ENCODE peak calls at places on chromosomes 1 and 21, in six cellular contexts. One of them, this sample, is unnamed.

GRCh38 chr1:227899141-227899819 is 48.5 kb downstream of the WNT9A start:
- DNase-seq in cardiac muscle cell: no peak
- DNase-seq in dorsolateral prefrontal cortex: peak
- DNase-seq in epithelial cell of esophagus: no peak
- DNase-seq in spleen: peak
- DNase-seq in suprapubic skin: peak
- DNase-seq in this sample: peak

GRCh38 chr1:210726621-210727020 is 397.9 kb downstream of the HHAT start:
- DNase-seq in cardiac muscle cell: peak
- DNase-seq in dorsolateral prefrontal cortex: no peak
- DNase-seq in epithelial cell of esophagus: peak
- DNase-seq in spleen: no peak
- DNase-seq in suprapubic skin: no peak
- DNase-seq in this sample: no peak

GRCh38 chr1:243738020-243738419 is 112.0 kb downstream of the AKT3 start:
- DNase-seq in cardiac muscle cell: no peak
- DNase-seq in dorsolateral prefrontal cortex: no peak
- DNase-seq in epithelial cell of esophagus: no peak
- DNase-seq in spleen: no peak
- DNase-seq in suprapubic skin: no peak
- DNase-seq in this sample: no peak

GRCh38 chr1:92949937-92950817 is 11.1 kb downstream of the DIPK1A start:
- DNase-seq in cardiac muscle cell: no peak
- DNase-seq in dorsolateral prefrontal cortex: no peak
- DNase-seq in epithelial cell of esophagus: peak
- DNase-seq in spleen: no peak
- DNase-seq in suprapubic skin: no peak
- DNase-seq in this sample: no peak

GRCh38 chr1:50423670-50424000 is 392 bp upstream of the DMRTA2 start:
- DNase-seq in cardiac muscle cell: no peak
- DNase-seq in dorsolateral prefrontal cortex: no peak
- DNase-seq in epithelial cell of esophagus: peak
- DNase-seq in spleen: no peak
- DNase-seq in suprapubic skin: no peak
- DNase-seq in this sample: peak

GRCh38 chr1:156711011-156711817 is 5.8 kb upstream of the CRABP2 start:
- DNase-seq in cardiac muscle cell: peak
- DNase-seq in dorsolateral prefrontal cortex: no peak
- DNase-seq in epithelial cell of esophagus: no peak
- DNase-seq in spleen: no peak
- DNase-seq in suprapubic skin: no peak
- DNase-seq in this sample: no peak

GRCh38 chr1:219362702-219363101 is 189.0 kb downstream of the LYPLAL1 start:
- DNase-seq in cardiac muscle cell: no peak
- DNase-seq in dorsolateral prefrontal cortex: no peak
- DNase-seq in epithelial cell of esophagus: no peak
- DNase-seq in spleen: no peak
- DNase-seq in suprapubic skin: no peak
- DNase-seq in this sample: no peak

GRCh38 chr1:26856604-26857469 is 6.1 kb upstream of the SFN start:
- DNase-seq in cardiac muscle cell: no peak
- DNase-seq in dorsolateral prefrontal cortex: no peak
- DNase-seq in epithelial cell of esophagus: peak
- DNase-seq in spleen: no peak
- DNase-seq in suprapubic skin: no peak
- DNase-seq in this sample: no peak

GRCh38 chr1:197481101-197481500 is 213.0 kb downstream of the CRB1 start:
- DNase-seq in cardiac muscle cell: no peak
- DNase-seq in dorsolateral prefrontal cortex: no peak
- DNase-seq in epithelial cell of esophagus: no peak
- DNase-seq in spleen: no peak
- DNase-seq in suprapubic skin: no peak
- DNase-seq in this sample: no peak

GRCh38 chr1:161440312-161440894 is 64.9 kb upstream of the FCGR2A start:
- DNase-seq in cardiac muscle cell: peak
- DNase-seq in dorsolateral prefrontal cortex: peak
- DNase-seq in epithelial cell of esophagus: peak
- DNase-seq in spleen: peak
- DNase-seq in suprapubic skin: no peak
- DNase-seq in this sample: peak

GRCh38 chr1:6447016-6447817 is 18.8 kb downstream of the TNFRSF25 start:
- DNase-seq in cardiac muscle cell: peak
- DNase-seq in dorsolateral prefrontal cortex: no peak
- DNase-seq in epithelial cell of esophagus: no peak
- DNase-seq in spleen: no peak
- DNase-seq in suprapubic skin: no peak
- DNase-seq in this sample: no peak

GRCh38 chr1:25568834-25569598 is 25.6 kb downstream of the LDLRAP1 start:
- DNase-seq in cardiac muscle cell: no peak
- DNase-seq in dorsolateral prefrontal cortex: peak
- DNase-seq in epithelial cell of esophagus: peak
- DNase-seq in spleen: no peak
- DNase-seq in suprapubic skin: no peak
- DNase-seq in this sample: no peak

GRCh38 chr1:4062992-4063391 is 162.9 kb upstream of the C1orf174 start:
- DNase-seq in cardiac muscle cell: no peak
- DNase-seq in dorsolateral prefrontal cortex: peak
- DNase-seq in epithelial cell of esophagus: no peak
- DNase-seq in spleen: no peak
- DNase-seq in suprapubic skin: peak
- DNase-seq in this sample: no peak

GRCh38 chr1:215970406-215970805 is 403.3 kb downstream of the KCTD3 start:
- DNase-seq in cardiac muscle cell: peak
- DNase-seq in dorsolateral prefrontal cortex: no peak
- DNase-seq in epithelial cell of esophagus: no peak
- DNase-seq in spleen: no peak
- DNase-seq in suprapubic skin: no peak
- DNase-seq in this sample: no peak

GRCh38 chr1:79667848-79668696 is 661.5 kb upstream of the ADGRL4 start:
- DNase-seq in cardiac muscle cell: no peak
- DNase-seq in dorsolateral prefrontal cortex: no peak
- DNase-seq in epithelial cell of esophagus: peak
- DNase-seq in spleen: no peak
- DNase-seq in suprapubic skin: no peak
- DNase-seq in this sample: no peak

GRCh38 chr1:18794066-18794465 is 65.4 kb downstream of the TAS1R2 start:
- DNase-seq in cardiac muscle cell: peak
- DNase-seq in dorsolateral prefrontal cortex: no peak
- DNase-seq in epithelial cell of esophagus: no peak
- DNase-seq in spleen: no peak
- DNase-seq in suprapubic skin: no peak
- DNase-seq in this sample: no peak

GRCh38 chr21:46057710-46058241 is 40.1 kb upstream of the COL6A2 start:
- DNase-seq in cardiac muscle cell: no peak
- DNase-seq in dorsolateral prefrontal cortex: no peak
- DNase-seq in epithelial cell of esophagus: no peak
- DNase-seq in spleen: no peak
- DNase-seq in suprapubic skin: no peak
- DNase-seq in this sample: peak

GRCh38 chr1:61202854-61203603 is 120.7 kb downstream of the NFIA start:
- DNase-seq in cardiac muscle cell: no peak
- DNase-seq in dorsolateral prefrontal cortex: no peak
- DNase-seq in epithelial cell of esophagus: peak
- DNase-seq in spleen: no peak
- DNase-seq in suprapubic skin: no peak
- DNase-seq in this sample: no peak

GRCh38 chr1:52239708-52240001 is 97.8 kb downstream of the ZFYVE9 start:
- DNase-seq in cardiac muscle cell: no peak
- DNase-seq in dorsolateral prefrontal cortex: no peak
- DNase-seq in epithelial cell of esophagus: no peak
- DNase-seq in spleen: no peak
- DNase-seq in suprapubic skin: no peak
- DNase-seq in this sample: no peak

GRCh38 chr1:36322786-36323635 is 434 bp downstream of the EVA1B start:
- DNase-seq in cardiac muscle cell: no peak
- DNase-seq in dorsolateral prefrontal cortex: no peak
- DNase-seq in epithelial cell of esophagus: no peak
- DNase-seq in spleen: peak
- DNase-seq in suprapubic skin: no peak
- DNase-seq in this sample: no peak

DNA sequence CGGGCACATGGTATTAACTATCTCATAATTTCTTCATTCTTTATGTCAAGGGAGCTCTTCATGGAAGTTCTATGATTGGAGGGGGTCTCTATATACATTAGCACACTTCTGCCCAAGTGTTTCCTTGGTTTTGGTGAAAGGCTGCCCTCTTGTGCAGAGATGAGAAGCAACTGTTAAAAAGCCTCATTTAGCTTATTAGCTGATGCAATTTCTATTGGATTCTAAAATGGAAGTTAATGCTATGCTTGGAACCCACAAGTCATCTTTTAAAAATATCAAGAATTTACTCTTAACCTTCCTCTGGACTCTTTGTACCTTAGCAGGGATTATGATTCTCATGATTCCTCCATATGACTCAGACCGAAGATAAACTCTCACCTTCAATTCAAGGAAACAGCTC is 328.9 kb downstream of the PTBP2 start:
- DNase-seq in cardiac muscle cell: peak
- DNase-seq in dorsolateral prefrontal cortex: no peak
- DNase-seq in epithelial cell of esophagus: no peak
- DNase-seq in spleen: no peak
- DNase-seq in suprapubic skin: no peak
- DNase-seq in this sample: no peak
- TF ChIP-seq CTCF in cardiac muscle cell: peak
- TF ChIP-seq CTCF in dorsolateral prefrontal cortex: peak
- TF ChIP-seq CTCF in epithelial cell of esophagus: peak
- TF ChIP-seq CTCF in spleen: no peak
- TF ChIP-seq CTCF in suprapubic skin: no peak
- TF ChIP-seq CTCF in this sample: peak

GRCh38 chr21:36706951-36707762 is 8.2 kb downstream of the SIM2 start:
- DNase-seq in cardiac muscle cell: peak
- DNase-seq in dorsolateral prefrontal cortex: no peak
- DNase-seq in epithelial cell of esophagus: no peak
- DNase-seq in spleen: no peak
- DNase-seq in suprapubic skin: peak
- DNase-seq in this sample: no peak

GRCh38 chr21:36706482-36706852 is 7.6 kb downstream of the SIM2 start:
- DNase-seq in cardiac muscle cell: no peak
- DNase-seq in dorsolateral prefrontal cortex: no peak
- DNase-seq in epithelial cell of esophagus: no peak
- DNase-seq in spleen: peak
- DNase-seq in suprapubic skin: no peak
- DNase-seq in this sample: no peak

GRCh38 chr21:36704958-36705678 is 6.2 kb downstream of the SIM2 start:
- DNase-seq in cardiac muscle cell: no peak
- DNase-seq in dorsolateral prefrontal cortex: no peak
- DNase-seq in epithelial cell of esophagus: no peak
- DNase-seq in spleen: no peak
- DNase-seq in suprapubic skin: no peak
- DNase-seq in this sample: no peak

GRCh38 chr21:36704281-36704957 is 5.5 kb downstream of the SIM2 start:
- DNase-seq in cardiac muscle cell: no peak
- DNase-seq in dorsolateral prefrontal cortex: no peak
- DNase-seq in epithelial cell of esophagus: no peak
- DNase-seq in spleen: no peak
- DNase-seq in suprapubic skin: no peak
- DNase-seq in this sample: no peak

DNA sequence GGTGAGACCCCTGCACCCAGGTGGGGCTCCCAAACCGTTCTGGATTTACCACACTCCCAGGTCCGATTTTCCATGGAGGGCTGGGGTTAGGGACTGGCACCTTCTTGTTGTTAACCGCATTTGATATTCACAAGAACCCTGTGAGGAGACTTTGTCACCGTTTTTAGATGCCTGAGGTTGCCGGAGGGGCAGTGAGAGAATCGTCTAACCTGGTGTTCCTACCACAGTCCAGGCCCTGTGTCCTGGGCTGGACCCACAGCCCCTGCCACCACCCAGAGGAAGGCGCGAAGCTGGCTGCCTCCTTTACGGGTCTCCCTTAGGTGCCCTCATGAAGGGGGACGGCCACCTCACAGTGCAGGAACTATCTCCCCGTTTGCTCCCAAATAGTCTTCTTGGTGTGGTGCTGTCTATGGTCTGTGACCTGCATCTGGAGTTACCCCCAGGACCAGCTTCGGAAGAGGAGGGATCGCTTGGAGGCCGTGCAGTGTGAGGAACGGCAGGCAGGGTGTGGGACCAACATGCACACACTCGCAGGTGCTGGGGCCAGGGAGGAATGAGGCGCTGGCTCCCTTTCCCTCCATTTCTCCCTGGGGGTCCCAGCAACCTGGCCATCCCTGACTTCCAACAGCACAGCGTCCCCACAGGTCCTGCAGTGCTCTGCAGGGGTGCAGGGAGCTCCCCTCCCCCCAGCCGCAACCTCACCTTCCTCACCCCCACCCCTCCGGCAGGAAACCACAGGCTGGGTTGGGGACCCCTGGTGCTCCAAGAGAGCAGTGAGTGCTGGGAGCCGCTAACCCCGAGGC is 7.0 kb downstream of the SIM2 start:
- DNase-seq in cardiac muscle cell: no peak
- DNase-seq in dorsolateral prefrontal cortex: no peak
- DNase-seq in epithelial cell of esophagus: no peak
- DNase-seq in spleen: no peak
- DNase-seq in suprapubic skin: no peak
- DNase-seq in this sample: no peak
- TF ChIP-seq CTCF in cardiac muscle cell: no peak
- TF ChIP-seq CTCF in dorsolateral prefrontal cortex: no peak
- TF ChIP-seq CTCF in epithelial cell of esophagus: peak
- TF ChIP-seq CTCF in spleen: no peak
- TF ChIP-seq CTCF in suprapubic skin: no peak
- TF ChIP-seq CTCF in this sample: peak

DNA sequence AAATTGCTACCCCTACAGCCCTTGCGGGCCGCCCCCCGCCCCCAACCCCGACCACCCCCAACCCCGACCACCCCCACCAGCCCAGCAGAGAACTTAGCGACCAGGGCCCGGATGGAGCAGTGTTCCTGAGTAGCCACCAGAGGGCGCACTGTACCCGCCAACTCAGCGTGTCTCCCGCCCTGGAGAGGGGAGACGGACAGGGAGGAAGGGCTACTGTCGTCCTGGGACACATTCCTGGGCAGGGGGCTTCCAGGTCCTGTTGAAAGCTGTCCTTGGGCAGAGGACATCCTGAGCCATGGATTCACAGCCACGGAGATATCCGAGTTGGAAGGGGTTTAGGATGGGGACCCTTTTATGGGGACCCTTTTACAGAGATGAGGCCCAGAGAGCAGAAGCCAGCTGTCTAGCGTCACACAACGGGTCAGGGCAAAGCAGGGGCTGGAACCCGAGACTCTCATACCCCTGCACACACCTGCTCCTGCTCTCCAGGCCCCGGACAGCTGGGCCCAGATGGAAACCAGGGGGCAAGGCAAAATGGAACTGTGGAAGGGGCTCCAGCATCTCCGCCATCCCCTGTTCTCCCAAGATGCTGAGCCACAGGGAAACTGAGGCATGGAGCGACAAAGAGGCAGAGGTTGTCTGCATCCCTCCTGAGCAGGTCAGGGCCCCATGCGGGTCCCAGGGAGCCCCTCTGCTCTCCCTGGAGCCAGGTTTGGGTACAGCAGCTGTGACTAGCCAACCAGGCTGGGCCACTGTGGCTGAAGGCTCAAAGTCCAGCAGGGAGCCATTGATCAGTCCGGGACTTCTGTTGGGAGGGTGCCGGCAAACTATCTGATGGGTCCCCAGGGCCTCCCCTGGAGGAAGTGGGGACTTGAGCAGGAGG is 25.0 kb upstream of the LAPTM5 start:
- DNase-seq in cardiac muscle cell: peak
- DNase-seq in dorsolateral prefrontal cortex: peak
- DNase-seq in epithelial cell of esophagus: peak
- DNase-seq in spleen: peak
- DNase-seq in suprapubic skin: no peak
- DNase-seq in this sample: peak
- TF ChIP-seq CTCF in cardiac muscle cell: peak
- TF ChIP-seq CTCF in dorsolateral prefrontal cortex: peak
- TF ChIP-seq CTCF in epithelial cell of esophagus: peak
- TF ChIP-seq CTCF in spleen: peak
- TF ChIP-seq CTCF in suprapubic skin: peak
- TF ChIP-seq CTCF in this sample: peak

GRCh38 chr1:96756789-96757188 is 35.2 kb downstream of the PTBP2 start:
- DNase-seq in cardiac muscle cell: no peak
- DNase-seq in dorsolateral prefrontal cortex: no peak
- DNase-seq in epithelial cell of esophagus: peak
- DNase-seq in spleen: no peak
- DNase-seq in suprapubic skin: no peak
- DNase-seq in this sample: no peak
- TF ChIP-seq CTCF in cardiac muscle cell: no peak
- TF ChIP-seq CTCF in dorsolateral prefrontal cortex: peak
- TF ChIP-seq CTCF in epithelial cell of esophagus: no peak
- TF ChIP-seq CTCF in spleen: no peak
- TF ChIP-seq CTCF in suprapubic skin: no peak
- TF ChIP-seq CTCF in this sample: no peak

This sample was measured in type B pancreatic cell.